ENCODE peak calls at places on chromosomes 2 and 18, in four cellular contexts. P is foreskin fibroblast, E is pons, R is psoas muscle. W is an unnamed sample.

GRCh38 chr2:157055660-157056199 is 201.8 kb upstream of the GALNT5 start:
- DNase-seq in E (peak; percentile 74), R (no peak), P (peak; percentile 24), W (no peak)

GRCh38 chr2:7619203-7619602 is 702.0 kb downstream of the RNF144A start:
- DNase-seq in R (no peak), E (no peak), P (no peak), W (no peak)

GRCh38 chr2:216031960-216032689 is 18.8 kb upstream of the MREG start:
- DNase-seq in P (peak; percentile 62), E (no peak), R (no peak), W (no peak)

GRCh38 chr18:75143851-75144250 is 65.1 kb downstream of the PTGR3 start:
- DNase-seq in R (no peak), P (no peak), E (no peak), W (no peak)

GRCh38 chr2:127157651-127158460 is 50.9 kb upstream of the BIN1 start:
- DNase-seq in R (peak; percentile 57), P (no peak), E (no peak), W (peak; percentile 62)

GRCh38 chr2:144511945-144512344 is 8.0 kb downstream of the ZEB2 start:
- DNase-seq in P (no peak), R (no peak), E (peak; percentile 99), W (no peak)

GRCh38 chr2:205012961-205013360 is 467.7 kb downstream of the PARD3B start:
- DNase-seq in E (no peak), P (no peak), R (no peak), W (no peak)

GRCh38 chr18:25341861-25342260 is 10.1 kb downstream of the ZNF521 start:
- DNase-seq in R (no peak), E (no peak), P (no peak), W (no peak)

GRCh38 chr2:189276277-189276676 is 96.7 kb upstream of the COL5A2 start:
- DNase-seq in P (peak; percentile 86), R (no peak), E (no peak), W (no peak)

GRCh38 chr2:157785200-157785599 is 90.9 kb downstream of the ACVR1 start:
- DNase-seq in P (no peak), E (no peak), R (no peak), W (no peak)

GRCh38 chr2:238640486-238640885 is 207.4 kb upstream of the TWIST2 start:
- DNase-seq in R (no peak), E (no peak), P (no peak), W (no peak)

GRCh38 chr2:202941771-202942170 is 29.7 kb downstream of the CARF start:
- DNase-seq in P (peak; percentile 9), R (no peak), E (no peak), W (no peak)

GRCh38 chr2:70988151-70988550 is 6.5 kb downstream of the TEX261 start:
- DNase-seq in P (no peak), R (peak; percentile 52), E (no peak), W (no peak)

GRCh38 chr2:30306522-30306921 is 75.2 kb downstream of the LBH start:
- DNase-seq in E (no peak), P (no peak), R (no peak), W (no peak)

GRCh38 chr2:42125887-42126594 is 43.1 kb upstream of the EML4 start:
- DNase-seq in E (no peak), P (no peak), R (no peak), W (no peak)

GRCh38 chr2:156589381-156590079 is 153.4 kb downstream of the GPD2 start:
- DNase-seq in E (peak; percentile 74), R (no peak), P (peak; percentile 26), W (peak; percentile 73)

GRCh38 chr2:106104332-106105062 is 89.6 kb downstream of the UXS1 start:
- DNase-seq in R (no peak), E (peak; percentile 68), P (peak; percentile 36), W (peak; percentile 85)

GRCh38 chr2:149597050-149598013 is 9.8 kb upstream of the MMADHC start:
- DNase-seq in P (peak; percentile 92), R (no peak), E (peak; percentile 81), W (peak; percentile 86)

GRCh38 chr2:460861-461260 is 173.0 kb upstream of the ALKAL2 start:
- DNase-seq in R (no peak), E (no peak), P (no peak), W (no peak)

GRCh38 chr2:230472619-230473018 is 56.6 kb downstream of the SP100 start:
- DNase-seq in P (peak; percentile 72), R (no peak), E (no peak), W (no peak)